ENCODE peak calls at places on chromosomes 16 and 17, in six cellular contexts. P is foreskin fibroblast, N is AG09309, Y is ovary, I is heart left ventricle, B is HFF-Myc. S is an unnamed sample.

GRCh38 chr16:22189473-22190168 is 16.5 kb upstream of the EEF2K start:
- DNase-seq in Y (peak), B (no peak), N (no peak), P (peak), I (peak), S (no peak)

GRCh38 chr17:75625813-75626486 is 7.3 kb upstream of the SMIM5 start:
- DNase-seq in I (no peak), N (no peak), B (no peak), Y (no peak), P (peak), S (no peak)

GRCh38 chr16:10349851-10350250 is 36.0 kb upstream of the ATF7IP2 start:
- DNase-seq in B (no peak), N (no peak), I (no peak), P (no peak), Y (no peak), S (no peak)

GRCh38 chr16:53695070-53695469 is 8.6 kb downstream of the RPGRIP1L start:
- DNase-seq in I (no peak), B (no peak), P (peak), N (peak), Y (no peak), S (peak)

GRCh38 chr17:63537991-63538692 is 12.1 kb upstream of the DCAF7 start:
- DNase-seq in P (peak), N (no peak), I (no peak), Y (no peak), B (no peak), S (no peak)

GRCh38 chr17:81094224-81094743 is 59.3 kb downstream of the BAIAP2 start:
- DNase-seq in P (no peak), B (no peak), Y (no peak), I (no peak), N (no peak), S (no peak)

GRCh38 chr16:14658063-14658462 is 25.3 kb downstream of the BFAR start:
- DNase-seq in N (no peak), I (no peak), P (no peak), B (no peak), Y (no peak), S (no peak)

GRCh38 chr16:69314534-69314933 is 3.4 kb downstream of the VPS4A start:
- DNase-seq in B (no peak), Y (no peak), P (no peak), N (no peak), I (no peak), S (no peak)

GRCh38 chr16:77221482-77221881 is 22.3 kb downstream of the SYCE1L start:
- DNase-seq in Y (no peak), I (no peak), N (peak), P (peak), B (no peak), S (no peak)

GRCh38 chr17:33526753-33527152 is 233.7 kb upstream of the ASIC2 start:
- DNase-seq in Y (no peak), P (no peak), I (no peak), B (no peak), N (no peak), S (no peak)

DNA sequence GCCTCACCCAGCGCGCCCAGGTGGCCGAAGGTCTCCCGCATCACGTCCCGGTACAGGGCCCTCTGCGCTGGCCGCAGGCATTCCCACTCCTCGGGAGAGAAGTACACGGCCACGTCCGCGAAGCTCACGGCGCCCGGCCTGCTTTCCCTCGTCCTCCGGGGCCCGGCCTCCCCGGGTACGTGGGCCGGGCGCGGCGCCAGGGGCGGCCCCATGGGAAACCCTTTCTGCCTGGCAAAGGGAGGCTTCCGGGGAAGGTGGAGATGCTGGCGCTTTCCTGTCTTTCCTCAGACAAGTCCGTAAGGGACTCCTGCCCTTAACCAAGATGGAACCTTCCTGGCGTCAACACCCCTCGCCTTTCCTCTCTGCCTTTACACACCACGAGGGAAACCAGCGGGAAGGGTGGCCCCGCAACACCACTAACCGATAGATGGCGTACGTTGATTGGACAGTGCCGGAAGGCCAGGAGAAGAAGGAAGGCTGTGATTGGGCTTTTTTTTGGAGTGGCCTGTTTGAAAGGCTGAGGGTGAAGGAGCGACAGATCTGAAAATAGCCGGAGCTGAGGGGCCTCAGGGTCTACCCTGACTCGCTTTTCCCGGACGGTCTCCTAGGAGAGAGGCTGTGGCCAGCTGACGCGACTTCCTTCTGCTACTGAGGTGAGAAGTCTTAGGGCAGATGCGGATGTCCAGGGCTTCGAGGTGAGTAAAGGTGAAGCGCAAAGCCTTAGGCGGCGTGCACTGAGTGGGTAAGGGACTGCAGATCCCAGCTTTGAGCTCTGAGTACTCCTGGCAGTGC is at the start of gene ZNF785:
- DNase-seq in P (peak), I (peak), B (peak), Y (peak), N (peak), S (peak)
- TF ChIP-seq CTCF in P (no peak), I (peak), B (no peak), Y (peak), N (peak), S (no peak)

DNA sequence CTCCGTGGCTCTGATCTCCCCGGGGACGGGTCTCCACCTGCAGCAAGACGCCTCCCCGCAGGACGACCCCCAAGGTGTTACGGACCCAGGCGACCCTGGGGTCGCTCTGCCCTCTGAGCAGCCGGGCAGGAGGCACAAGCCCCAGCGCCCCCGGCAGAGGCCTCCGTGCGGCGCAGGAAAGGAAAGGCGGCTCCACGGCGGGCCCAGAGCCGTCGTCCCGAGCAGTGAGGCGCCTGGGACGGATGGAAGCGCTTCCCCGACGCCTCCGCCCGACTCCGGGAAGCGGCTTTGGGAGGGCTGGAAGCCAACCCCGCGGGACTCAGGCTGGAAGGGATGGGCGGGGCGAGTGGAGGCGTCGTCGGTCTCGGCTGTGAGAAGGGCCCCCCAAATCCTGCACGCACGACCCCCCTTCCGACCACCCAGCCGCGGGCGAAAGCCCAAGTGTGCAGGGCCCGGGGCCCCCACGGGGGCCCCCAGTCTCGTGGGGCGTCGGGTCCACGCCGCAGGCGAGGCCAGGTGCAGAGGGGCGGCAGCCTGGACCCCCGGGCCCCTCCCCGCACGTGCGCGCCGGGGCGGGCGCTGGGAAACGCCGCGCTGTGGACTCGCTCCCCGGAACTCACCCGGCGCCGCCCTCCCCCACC is 32.7 kb upstream of the RPH3AL start:
- DNase-seq in I (peak), B (no peak), Y (peak), N (no peak), P (peak), S (no peak)
- H3K4me3 ChIP-seq in I (peak), B (peak), Y (peak), N (peak), P (peak), S (peak)

DNA sequence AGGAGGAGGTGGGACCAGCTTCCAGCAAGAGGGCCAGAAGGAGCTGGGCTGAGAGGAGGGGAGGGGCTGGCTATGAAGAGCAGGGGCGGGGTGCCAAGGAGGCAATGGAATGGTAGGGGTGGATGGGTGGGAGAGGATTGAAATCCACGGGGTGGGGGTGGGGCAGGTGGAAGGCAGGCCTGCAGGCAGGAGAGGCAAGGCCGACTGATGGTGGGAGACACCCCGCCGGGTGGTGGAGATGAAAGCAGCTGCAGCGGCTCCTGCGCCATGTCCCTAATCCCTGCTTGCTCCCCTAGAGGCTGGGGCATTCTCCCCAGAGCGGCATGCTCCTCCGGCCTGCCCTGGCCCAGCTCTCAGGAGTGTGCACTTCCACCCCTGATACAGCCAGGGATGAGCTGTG is 27.8 kb upstream of the TAC4 start:
- DNase-seq in B (no peak), I (no peak), N (no peak), Y (no peak), P (no peak), S (no peak)
- TF ChIP-seq CTCF in B (no peak), I (no peak), N (no peak), Y (no peak), P (no peak), S (no peak)

DNA sequence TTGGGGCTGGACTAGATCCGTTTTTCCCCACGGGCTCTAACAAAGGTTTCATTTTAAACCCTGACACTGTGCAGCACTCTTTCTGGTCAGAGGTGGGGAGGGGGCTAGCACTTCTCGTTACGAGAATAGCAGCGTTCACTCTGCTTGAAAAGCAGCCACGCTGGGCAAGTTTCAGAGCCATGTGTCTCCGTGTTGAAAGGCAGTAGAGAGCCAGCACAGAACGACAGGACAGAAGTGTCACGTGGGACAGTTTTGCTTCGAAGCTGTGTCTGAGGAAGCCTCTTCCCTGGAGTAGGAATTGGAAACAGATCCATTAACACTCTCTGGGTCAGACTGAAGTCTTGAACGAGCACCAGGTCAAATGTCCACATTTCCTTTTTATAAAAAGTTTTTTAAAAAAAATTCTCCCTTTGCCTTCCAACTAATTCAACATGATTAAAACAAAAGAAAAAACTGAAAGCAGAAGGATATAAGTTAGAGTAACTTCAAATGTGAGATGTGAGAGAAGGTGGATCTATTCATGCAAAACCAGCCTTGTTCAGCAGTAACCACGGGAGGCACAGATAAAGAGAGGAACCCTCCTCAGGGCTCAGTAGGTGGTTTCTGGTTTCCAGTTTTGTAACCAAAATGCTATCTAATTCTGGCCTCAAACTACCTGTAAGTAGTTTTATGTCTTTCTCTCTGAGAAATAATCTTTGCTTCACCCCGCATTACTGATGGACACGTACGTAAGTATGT is 65.0 kb downstream of the SMG6 start:
- DNase-seq in Y (no peak), I (peak), B (no peak), N (no peak), P (peak), S (no peak)
- H3K4me3 ChIP-seq in Y (no peak), I (no peak), B (no peak), N (no peak), P (no peak), S (no peak)

GRCh38 chr17:82108999-82109480 is 11.0 kb upstream of the FASN start:
- DNase-seq in Y (no peak), I (no peak), P (no peak), N (no peak), B (no peak), S (no peak)

GRCh38 chr17:82105882-82106696 is 8.1 kb upstream of the FASN start:
- DNase-seq in P (peak), N (no peak), Y (peak), I (peak), B (no peak), S (no peak)

GRCh38 chr17:82106697-82107305 is 8.8 kb upstream of the FASN start:
- DNase-seq in I (no peak), N (no peak), P (no peak), B (no peak), Y (no peak), S (no peak)

GRCh38 chr17:82108038-82108998 is 10.3 kb upstream of the FASN start:
- DNase-seq in P (no peak), N (no peak), Y (no peak), I (no peak), B (no peak), S (no peak)

DNA sequence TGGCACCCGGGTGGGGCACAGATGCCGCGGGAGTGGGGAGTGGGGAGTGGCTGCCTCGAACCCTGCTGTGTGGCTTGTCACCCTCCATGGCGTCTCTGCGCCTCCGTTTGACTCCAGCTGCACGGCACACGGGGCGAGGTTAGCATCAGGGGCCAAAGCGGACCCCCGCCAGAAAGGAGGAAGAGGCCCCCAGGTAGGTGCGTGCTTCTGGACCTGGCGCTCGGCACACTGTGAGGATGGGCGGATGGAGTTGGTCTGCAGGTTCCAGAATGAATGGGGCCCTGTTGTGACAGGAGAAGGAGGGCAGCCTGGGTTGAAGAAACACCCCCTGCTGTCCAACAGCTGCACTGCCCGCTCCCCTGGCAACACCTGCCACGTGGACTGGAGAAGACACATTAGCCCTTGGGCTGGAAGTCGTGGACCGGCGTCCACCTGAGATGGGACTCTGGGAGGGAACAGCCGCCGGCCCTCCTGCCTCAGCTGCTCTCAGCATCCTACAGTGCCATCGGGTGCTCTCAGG is 9.4 kb upstream of the FASN start:
- DNase-seq in N (no peak), I (no peak), Y (peak), P (no peak), B (no peak), S (no peak)
- TF ChIP-seq CTCF in N (peak), I (peak), Y (no peak), P (peak), B (peak), S (peak)

DNA sequence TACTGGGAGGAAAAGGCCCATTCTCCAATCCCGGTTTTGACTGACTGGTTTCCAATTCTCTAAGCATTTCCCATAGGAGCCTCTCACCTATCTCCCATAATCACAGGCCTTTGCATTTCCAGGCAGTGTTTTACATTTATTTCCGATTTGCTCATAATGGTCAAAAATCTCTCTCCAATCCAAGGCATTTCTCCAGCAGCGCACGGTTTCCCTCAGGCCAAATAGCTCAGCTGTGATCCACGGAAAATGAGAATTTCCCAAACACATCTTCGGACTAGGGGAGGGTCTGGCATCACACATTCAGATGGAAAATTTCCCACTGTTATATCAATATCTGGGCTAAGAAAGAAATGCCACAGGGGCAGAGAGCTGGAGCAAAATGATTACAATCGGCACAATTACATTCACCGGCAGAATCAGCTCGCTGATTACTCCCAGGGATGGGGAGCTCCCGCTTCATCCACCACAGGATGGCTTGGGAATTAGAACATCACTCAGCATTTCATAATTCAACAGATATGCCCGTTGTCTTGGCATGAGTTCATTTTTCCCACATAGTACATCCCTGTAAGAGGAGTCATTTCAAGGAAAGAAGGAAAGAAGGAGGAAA is 6.7 kb downstream of the PIPOX start:
- DNase-seq in B (no peak), N (no peak), Y (no peak), I (no peak), P (no peak), S (no peak)
- H3K4me3 ChIP-seq in B (no peak), N (no peak), Y (no peak), I (no peak), P (no peak), S (no peak)

GRCh38 chr16:13510425-13511151 is 409.4 kb upstream of the ERCC4 start:
- DNase-seq in I (no peak), B (no peak), P (no peak), Y (no peak), N (no peak), S (no peak)
- TF ChIP-seq CTCF in I (peak), B (no peak), P (no peak), Y (no peak), N (no peak), S (no peak)

GRCh38 chr17:30922235-30922993 is 669 bp downstream of the ADAP2 start:
- DNase-seq in I (peak), B (no peak), P (peak), N (no peak), Y (no peak), S (no peak)
- H3K4me3 ChIP-seq in I (peak), B (peak), P (peak), N (peak), Y (peak), S (peak)

GRCh38 chr17:76943781-76944213 is 75.6 kb downstream of the MGAT5B start:
- DNase-seq in Y (no peak), P (no peak), N (no peak), I (no peak), B (no peak), S (no peak)

GRCh38 chr17:76940293-76940692 is 72.1 kb downstream of the MGAT5B start:
- DNase-seq in Y (no peak), P (no peak), N (no peak), B (no peak), I (no peak), S (no peak)

GRCh38 chr17:76943202-76943601 is 75.0 kb downstream of the MGAT5B start:
- DNase-seq in Y (no peak), N (no peak), P (no peak), I (no peak), B (no peak), S (no peak)

GRCh38 chr17:76938009-76938408 is 69.8 kb downstream of the MGAT5B start:
- DNase-seq in B (no peak), Y (no peak), N (no peak), I (no peak), P (no peak), S (no peak)

DNA sequence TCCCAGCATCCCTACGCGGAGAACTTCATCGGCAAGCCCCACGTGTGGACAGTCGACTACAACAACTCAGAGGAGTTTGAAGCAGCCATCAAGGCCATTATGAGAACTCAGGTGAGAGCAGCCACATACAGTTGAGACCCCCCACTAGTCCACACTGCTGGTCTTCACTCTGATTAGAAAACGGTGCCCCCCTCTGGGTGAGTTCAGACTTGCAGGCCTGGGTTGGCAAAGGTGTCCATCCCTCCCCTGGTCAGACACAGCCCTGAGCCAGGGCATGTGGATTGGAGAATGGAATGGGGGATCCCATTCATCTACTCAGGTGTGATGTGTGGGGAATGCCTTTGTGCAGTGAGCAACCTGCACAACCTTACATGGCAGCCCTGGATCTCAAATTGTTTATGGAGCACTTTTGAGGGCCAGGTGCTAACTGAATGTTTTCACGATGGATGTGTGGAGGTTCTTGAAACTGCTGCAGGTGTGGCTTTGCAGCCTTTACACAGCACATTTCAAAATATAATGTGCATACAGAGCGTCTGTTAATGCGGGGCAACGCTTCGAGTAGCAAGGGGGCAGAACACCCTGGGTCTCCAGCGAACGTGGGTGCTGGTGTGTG is 72.6 kb downstream of the MGAT5B start:
- DNase-seq in N (no peak), I (no peak), B (no peak), P (no peak), Y (no peak), S (no peak)
- TF ChIP-seq CTCF in N (peak), I (no peak), B (peak), P (peak), Y (no peak), S (peak)